ENCODE peak calls at places on chromosomes 13 and 19, in five cellular contexts. One of them, this sample, is unnamed.

GRCh38 chr13:113880651-113881611 is 17.1 kb upstream of the GAS6 start:
- DNase-seq in keratinocyte: no peak
- DNase-seq in tibial nerve: no peak
- DNase-seq in fibroblast of lung: no peak
- DNase-seq in AG04450: no peak
- DNase-seq in this sample: no peak

GRCh38 chr13:51861728-51862300 is at the start of gene CCDC70:
- DNase-seq in AG04450: no peak
- DNase-seq in fibroblast of lung: peak
- DNase-seq in keratinocyte: no peak
- DNase-seq in tibial nerve: no peak
- DNase-seq in this sample: no peak

GRCh38 chr13:34038326-34039068 is 220.5 kb downstream of the RFC3 start:
- DNase-seq in keratinocyte: no peak
- DNase-seq in fibroblast of lung: no peak
- DNase-seq in tibial nerve: no peak
- DNase-seq in AG04450: no peak
- DNase-seq in this sample: no peak

GRCh38 chr13:33402975-33403374 is 117.4 kb upstream of the STARD13 start:
- DNase-seq in keratinocyte: no peak
- DNase-seq in tibial nerve: no peak
- DNase-seq in fibroblast of lung: no peak
- DNase-seq in AG04450: no peak
- DNase-seq in this sample: no peak

GRCh38 chr19:8585894-8586750 is 8.9 kb upstream of the MYO1F start:
- DNase-seq in fibroblast of lung: no peak
- DNase-seq in AG04450: no peak
- DNase-seq in keratinocyte: no peak
- DNase-seq in tibial nerve: no peak
- DNase-seq in this sample: no peak

GRCh38 chr13:21964686-21965085 is 293.8 kb downstream of the FGF9 start:
- DNase-seq in keratinocyte: no peak
- DNase-seq in AG04450: no peak
- DNase-seq in fibroblast of lung: no peak
- DNase-seq in tibial nerve: no peak
- DNase-seq in this sample: no peak

GRCh38 chr19:5023128-5023571 is 54.2 kb downstream of the KDM4B start:
- DNase-seq in keratinocyte: no peak
- DNase-seq in AG04450: no peak
- DNase-seq in tibial nerve: no peak
- DNase-seq in fibroblast of lung: no peak
- DNase-seq in this sample: no peak

GRCh38 chr19:53908106-53908932 is 759 bp upstream of the CACNG7 start:
- DNase-seq in AG04450: peak
- DNase-seq in keratinocyte: no peak
- DNase-seq in tibial nerve: no peak
- DNase-seq in fibroblast of lung: peak
- DNase-seq in this sample: peak

GRCh38 chr13:37495046-37495445 is 103.5 kb downstream of the POSTN start:
- DNase-seq in AG04450: no peak
- DNase-seq in keratinocyte: no peak
- DNase-seq in fibroblast of lung: no peak
- DNase-seq in tibial nerve: no peak
- DNase-seq in this sample: no peak

GRCh38 chr13:113997845-113998751 is 24.2 kb upstream of the C13orf46 start:
- DNase-seq in tibial nerve: peak
- DNase-seq in keratinocyte: no peak
- DNase-seq in fibroblast of lung: peak
- DNase-seq in AG04450: peak
- DNase-seq in this sample: no peak

GRCh38 chr19:21463449-21464105 is 41.8 kb upstream of the ZNF429 start:
- DNase-seq in tibial nerve: no peak
- DNase-seq in AG04450: no peak
- DNase-seq in fibroblast of lung: peak
- DNase-seq in keratinocyte: no peak
- DNase-seq in this sample: peak

GRCh38 chr13:99614465-99614885 is 113.2 kb downstream of the TM9SF2 start:
- DNase-seq in AG04450: no peak
- DNase-seq in keratinocyte: peak
- DNase-seq in tibial nerve: no peak
- DNase-seq in fibroblast of lung: no peak
- DNase-seq in this sample: no peak

GRCh38 chr13:93991569-93991968 is 487.9 kb downstream of the DCT start:
- DNase-seq in tibial nerve: no peak
- DNase-seq in keratinocyte: no peak
- DNase-seq in fibroblast of lung: no peak
- DNase-seq in AG04450: no peak
- DNase-seq in this sample: no peak
- H3K27ac ChIP-seq in tibial nerve: no peak
- H3K27ac ChIP-seq in keratinocyte: no peak
- H3K27ac ChIP-seq in fibroblast of lung: no peak
- H3K27ac ChIP-seq in AG04450: no peak
- H3K27ac ChIP-seq in this sample: no peak

GRCh38 chr19:47520839-47521238 is 6.0 kb upstream of the NAPA start:
- DNase-seq in tibial nerve: no peak
- DNase-seq in keratinocyte: no peak
- DNase-seq in AG04450: no peak
- DNase-seq in fibroblast of lung: no peak
- DNase-seq in this sample: no peak
- H3K27ac ChIP-seq in tibial nerve: no peak
- H3K27ac ChIP-seq in keratinocyte: no peak
- H3K27ac ChIP-seq in AG04450: no peak
- H3K27ac ChIP-seq in fibroblast of lung: no peak
- H3K27ac ChIP-seq in this sample: no peak

GRCh38 chr13:79772811-79773210 is 291.9 kb downstream of the NDFIP2 start:
- DNase-seq in keratinocyte: no peak
- DNase-seq in AG04450: no peak
- DNase-seq in fibroblast of lung: peak
- DNase-seq in tibial nerve: no peak
- DNase-seq in this sample: no peak
- H3K27ac ChIP-seq in keratinocyte: no peak
- H3K27ac ChIP-seq in AG04450: no peak
- H3K27ac ChIP-seq in fibroblast of lung: no peak
- H3K27ac ChIP-seq in tibial nerve: no peak
- H3K27ac ChIP-seq in this sample: no peak

DNA sequence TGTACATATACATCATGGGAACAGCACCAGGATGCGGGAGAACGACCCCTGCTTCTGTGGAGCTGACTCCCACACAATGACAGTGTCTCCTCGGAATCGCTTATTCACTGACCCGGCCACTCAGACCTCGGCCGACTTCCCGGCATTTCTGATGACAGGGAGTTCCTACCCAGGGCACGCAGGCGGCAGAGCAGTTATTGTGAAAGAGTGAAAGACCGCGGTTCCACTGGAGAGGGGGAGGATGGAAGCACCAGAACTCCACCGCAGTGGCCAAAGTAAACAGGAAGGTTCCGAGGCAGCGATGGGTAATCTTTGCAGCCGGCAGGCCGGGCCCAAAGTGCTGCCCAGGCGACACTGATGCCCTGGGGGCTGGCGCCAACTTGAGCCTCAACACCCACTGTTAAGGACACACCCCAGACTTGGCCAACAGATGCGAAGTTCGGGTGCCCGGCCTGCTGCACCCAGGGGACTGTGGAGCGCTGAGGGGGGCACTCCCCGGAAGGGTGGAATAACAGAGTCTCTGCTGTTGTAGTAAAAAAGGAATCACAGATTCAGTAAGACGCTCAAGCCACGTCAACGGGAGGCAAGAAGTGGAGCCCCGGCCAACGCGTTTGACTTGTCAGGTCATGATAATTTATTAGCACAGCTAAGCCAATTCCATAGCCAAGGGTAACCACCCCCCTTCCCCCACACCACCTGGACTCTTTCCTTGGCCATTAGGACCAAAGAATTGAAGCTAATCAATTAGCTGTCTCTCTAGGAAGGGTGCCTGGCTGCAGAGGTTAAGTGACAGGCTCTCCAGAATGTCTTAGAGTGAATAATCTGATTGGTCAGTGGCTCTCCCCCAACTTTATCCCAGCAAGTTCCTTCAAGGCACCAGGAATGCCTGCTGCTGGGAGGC is 5.8 kb downstream of the MLLT1 start:
- DNase-seq in AG04450: no peak
- DNase-seq in tibial nerve: peak
- DNase-seq in fibroblast of lung: peak
- DNase-seq in keratinocyte: no peak
- DNase-seq in this sample: no peak
- H3K27ac ChIP-seq in AG04450: peak
- H3K27ac ChIP-seq in tibial nerve: peak
- H3K27ac ChIP-seq in fibroblast of lung: peak
- H3K27ac ChIP-seq in keratinocyte: peak
- H3K27ac ChIP-seq in this sample: peak

DNA sequence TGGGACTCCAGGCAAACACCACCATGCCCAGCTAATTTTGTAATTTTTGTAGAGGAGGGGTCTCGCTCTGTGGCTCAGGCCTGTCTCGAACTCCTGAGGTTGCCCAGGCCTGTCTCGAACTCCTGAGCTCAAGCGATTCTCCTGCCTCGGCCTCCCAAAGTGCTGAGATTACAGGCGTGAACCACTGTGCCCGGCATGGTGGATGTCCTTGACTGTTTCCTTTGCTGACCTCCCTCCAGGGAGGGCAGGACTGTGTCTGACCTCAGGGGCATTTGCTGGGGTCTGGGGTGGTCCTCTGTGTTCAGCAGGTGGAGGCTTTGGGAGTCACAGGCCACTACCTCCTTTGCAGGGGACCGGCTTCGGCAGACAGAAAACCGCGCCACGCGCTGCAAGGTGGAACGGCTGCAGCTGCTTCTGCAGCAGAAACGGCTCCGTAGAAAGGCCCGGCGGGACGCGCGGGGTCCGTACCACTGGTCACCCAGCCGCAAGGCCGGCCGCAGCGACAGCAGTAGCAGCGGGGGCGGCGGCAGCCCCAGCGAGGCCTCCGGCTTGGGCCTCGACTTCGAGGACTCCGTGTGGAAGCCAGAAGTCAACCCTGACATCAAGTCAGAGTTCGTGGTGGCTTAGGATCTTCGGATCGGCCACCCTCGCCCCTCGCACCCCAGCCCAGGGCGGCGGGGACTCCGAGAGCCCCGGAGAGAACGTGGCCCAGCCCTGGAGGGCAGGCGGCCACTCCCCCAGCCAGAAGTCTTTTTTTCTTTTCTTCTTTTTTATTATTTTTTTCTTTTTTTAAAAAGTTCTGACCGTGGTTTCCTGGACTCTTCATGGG is 8.5 kb downstream of the MIDN start:
- DNase-seq in fibroblast of lung: no peak
- DNase-seq in keratinocyte: no peak
- DNase-seq in AG04450: no peak
- DNase-seq in tibial nerve: no peak
- DNase-seq in this sample: no peak
- H3K27ac ChIP-seq in fibroblast of lung: peak
- H3K27ac ChIP-seq in keratinocyte: no peak
- H3K27ac ChIP-seq in AG04450: peak
- H3K27ac ChIP-seq in tibial nerve: no peak
- H3K27ac ChIP-seq in this sample: peak

DNA sequence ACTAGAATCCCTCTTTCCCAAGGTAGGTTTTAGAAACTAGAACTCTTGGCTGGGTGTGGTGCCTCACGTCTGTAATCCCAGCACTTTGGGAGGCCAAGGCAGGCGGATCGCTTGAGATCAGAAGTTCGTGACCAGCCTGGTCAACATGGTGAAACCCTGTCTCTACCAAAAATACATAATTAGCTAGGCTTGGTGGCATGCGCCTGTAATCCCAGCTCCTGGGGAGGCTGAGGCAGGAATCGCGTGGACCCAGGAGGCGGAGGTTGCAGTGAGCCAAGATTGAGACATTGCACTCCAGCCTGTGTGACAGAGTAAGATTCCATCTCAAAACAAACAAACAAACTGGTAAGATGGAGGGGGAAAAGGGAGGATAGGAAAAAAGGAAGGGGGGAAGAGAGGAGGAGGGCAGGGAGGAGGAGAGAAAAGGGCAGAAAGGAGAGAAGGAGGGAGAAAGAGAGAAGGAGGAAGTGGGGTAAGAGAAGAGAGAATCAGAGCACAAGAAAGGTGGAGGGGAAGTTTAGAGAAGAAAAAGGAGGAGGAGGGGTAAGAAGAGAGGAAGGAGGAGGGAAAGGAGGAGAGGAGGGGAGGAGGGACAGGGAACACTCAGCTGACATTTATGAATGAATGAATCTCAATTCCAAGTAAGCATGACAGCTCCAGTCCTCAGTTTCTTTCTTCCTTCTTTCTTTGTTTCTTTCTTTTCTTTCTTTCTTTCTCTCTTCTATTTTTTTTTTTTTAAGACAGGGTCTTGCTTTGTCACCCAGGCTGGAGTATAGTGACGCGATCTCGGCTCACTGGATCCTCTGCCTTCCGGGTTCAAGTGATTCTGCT is 2.6 kb upstream of the SLC27A1 start:
- DNase-seq in AG04450: no peak
- DNase-seq in keratinocyte: no peak
- DNase-seq in fibroblast of lung: no peak
- DNase-seq in tibial nerve: no peak
- DNase-seq in this sample: no peak
- H3K27ac ChIP-seq in AG04450: no peak
- H3K27ac ChIP-seq in keratinocyte: no peak
- H3K27ac ChIP-seq in fibroblast of lung: no peak
- H3K27ac ChIP-seq in tibial nerve: peak
- H3K27ac ChIP-seq in this sample: peak

GRCh38 chr13:110109910-110110309 is 197.0 kb downstream of the COL4A1 start:
- DNase-seq in keratinocyte: no peak
- DNase-seq in tibial nerve: no peak
- DNase-seq in AG04450: peak
- DNase-seq in fibroblast of lung: peak
- DNase-seq in this sample: no peak
- H3K27ac ChIP-seq in keratinocyte: no peak
- H3K27ac ChIP-seq in tibial nerve: no peak
- H3K27ac ChIP-seq in AG04450: peak
- H3K27ac ChIP-seq in fibroblast of lung: peak
- H3K27ac ChIP-seq in this sample: no peak

GRCh38 chr19:23822735-23823134 is 64.0 kb upstream of the ZNF681 start:
- DNase-seq in AG04450: no peak
- DNase-seq in tibial nerve: no peak
- DNase-seq in keratinocyte: no peak
- DNase-seq in fibroblast of lung: no peak
- DNase-seq in this sample: no peak

GRCh38 chr19:23817519-23817918 is 58.8 kb upstream of the ZNF681 start:
- DNase-seq in tibial nerve: no peak
- DNase-seq in AG04450: no peak
- DNase-seq in fibroblast of lung: peak
- DNase-seq in keratinocyte: no peak
- DNase-seq in this sample: no peak
- H3K27ac ChIP-seq in tibial nerve: no peak
- H3K27ac ChIP-seq in AG04450: no peak
- H3K27ac ChIP-seq in fibroblast of lung: no peak
- H3K27ac ChIP-seq in keratinocyte: no peak
- H3K27ac ChIP-seq in this sample: no peak

GRCh38 chr13:29577135-29578051 is 18.1 kb downstream of the SLC7A1 start:
- DNase-seq in fibroblast of lung: no peak
- DNase-seq in tibial nerve: no peak
- DNase-seq in keratinocyte: no peak
- DNase-seq in AG04450: no peak
- DNase-seq in this sample: peak
- H3K27ac ChIP-seq in fibroblast of lung: no peak
- H3K27ac ChIP-seq in tibial nerve: no peak
- H3K27ac ChIP-seq in keratinocyte: no peak
- H3K27ac ChIP-seq in AG04450: no peak
- H3K27ac ChIP-seq in this sample: no peak